ENCODE peak calls at places on chromosomes 3 and 15, in five cellular contexts. One of them, this sample, is unnamed.

GRCh38 chr3:165040186-165040585 is 38.1 kb downstream of the SI start:
- DNase-seq in GM23338: no peak
- DNase-seq in brain microvascular endothelial cell: no peak
- DNase-seq in bronchial epithelial cell: no peak
- DNase-seq in left lung: no peak
- DNase-seq in this sample: no peak

GRCh38 chr3:65342084-65342683 is 654.4 kb upstream of the ADAMTS9 start:
- DNase-seq in GM23338: peak; percentile 91
- DNase-seq in brain microvascular endothelial cell: peak; percentile 31
- DNase-seq in bronchial epithelial cell: peak; percentile 35
- DNase-seq in left lung: peak; percentile 69
- DNase-seq in this sample: no peak

GRCh38 chr3:150759319-150759718 is 3.6 kb downstream of the SIAH2 start:
- DNase-seq in GM23338: no peak
- DNase-seq in brain microvascular endothelial cell: no peak
- DNase-seq in bronchial epithelial cell: peak; percentile 91
- DNase-seq in left lung: no peak
- DNase-seq in this sample: no peak

GRCh38 chr3:72847282-72847681 is 963 bp downstream of the SHQ1 start:
- DNase-seq in GM23338: no peak
- DNase-seq in brain microvascular endothelial cell: no peak
- DNase-seq in bronchial epithelial cell: no peak
- DNase-seq in left lung: no peak
- DNase-seq in this sample: no peak

GRCh38 chr3:125231895-125232294 is 19.3 kb upstream of the SLC12A8 start:
- DNase-seq in GM23338: no peak
- DNase-seq in brain microvascular endothelial cell: peak; percentile 17
- DNase-seq in bronchial epithelial cell: peak; percentile 88
- DNase-seq in left lung: no peak
- DNase-seq in this sample: no peak

GRCh38 chr15:54576303-54576935 is 598.2 kb downstream of the UNC13C start:
- DNase-seq in GM23338: no peak
- DNase-seq in brain microvascular endothelial cell: no peak
- DNase-seq in bronchial epithelial cell: no peak
- DNase-seq in left lung: no peak
- DNase-seq in this sample: no peak

GRCh38 chr3:188279696-188280398 is 125.9 kb downstream of the LPP start:
- DNase-seq in GM23338: no peak
- DNase-seq in brain microvascular endothelial cell: peak; percentile 51
- DNase-seq in bronchial epithelial cell: no peak
- DNase-seq in left lung: no peak
- DNase-seq in this sample: no peak

GRCh38 chr3:136008732-136009456 is 43.4 kb downstream of the PPP2R3A start:
- DNase-seq in GM23338: peak; percentile 26
- DNase-seq in brain microvascular endothelial cell: no peak
- DNase-seq in bronchial epithelial cell: no peak
- DNase-seq in left lung: no peak
- DNase-seq in this sample: no peak

GRCh38 chr3:118089563-118089962 is 945.1 kb downstream of the IGSF11 start:
- DNase-seq in GM23338: no peak
- DNase-seq in brain microvascular endothelial cell: no peak
- DNase-seq in bronchial epithelial cell: peak; percentile 90
- DNase-seq in left lung: no peak
- DNase-seq in this sample: no peak

GRCh38 chr3:46359748-46360509 is 6.0 kb downstream of the CCR2 start:
- DNase-seq in GM23338: no peak
- DNase-seq in brain microvascular endothelial cell: no peak
- DNase-seq in bronchial epithelial cell: no peak
- DNase-seq in left lung: no peak
- DNase-seq in this sample: no peak

GRCh38 chr15:90221251-90221900 is 12.4 kb downstream of the CIB1 start:
- DNase-seq in GM23338: peak; percentile 90
- DNase-seq in brain microvascular endothelial cell: peak; percentile 71
- DNase-seq in bronchial epithelial cell: no peak
- DNase-seq in left lung: no peak
- DNase-seq in this sample: no peak

GRCh38 chr15:43974852-43975251 is 148.1 kb downstream of the WDR76 start:
- DNase-seq in GM23338: no peak
- DNase-seq in brain microvascular endothelial cell: no peak
- DNase-seq in bronchial epithelial cell: no peak
- DNase-seq in left lung: no peak
- DNase-seq in this sample: no peak

GRCh38 chr3:128383316-128384235 is 83.1 kb downstream of the DNAJB8 start:
- DNase-seq in GM23338: no peak
- DNase-seq in brain microvascular endothelial cell: no peak
- DNase-seq in bronchial epithelial cell: peak; percentile 69
- DNase-seq in left lung: peak; percentile 91
- DNase-seq in this sample: no peak

GRCh38 chr15:48765007-48765406 is 45.9 kb downstream of the CEP152 start:
- DNase-seq in GM23338: no peak
- DNase-seq in brain microvascular endothelial cell: no peak
- DNase-seq in bronchial epithelial cell: no peak
- DNase-seq in left lung: no peak
- DNase-seq in this sample: no peak
- H3K36me3 ChIP-seq in GM23338: peaks cover 4% of the 10 kb centered on the region
- H3K36me3 ChIP-seq in brain microvascular endothelial cell: no peaks in the 10 kb centered on the region
- H3K36me3 ChIP-seq in bronchial epithelial cell: no peaks in the 10 kb centered on the region
- H3K36me3 ChIP-seq in left lung: no peaks in the 10 kb centered on the region
- H3K36me3 ChIP-seq in this sample: peaks cover 17% of the 10 kb centered on the region

GRCh38 chr15:60116456-60117089 is 112.5 kb downstream of the FOXB1 start:
- DNase-seq in GM23338: no peak
- DNase-seq in brain microvascular endothelial cell: no peak
- DNase-seq in bronchial epithelial cell: no peak
- DNase-seq in left lung: no peak
- DNase-seq in this sample: no peak
- H3K4me3 ChIP-seq in GM23338: peak overlapping the region; percentile 7
- H3K4me3 ChIP-seq in brain microvascular endothelial cell: no peak overlapping the region
- H3K4me3 ChIP-seq in bronchial epithelial cell: no peak overlapping the region
- H3K4me3 ChIP-seq in left lung: no peak overlapping the region
- H3K4me3 ChIP-seq in this sample: no peak overlapping the region

GRCh38 chr3:132347811-132348210 is 30.6 kb downstream of the ACP3 start:
- DNase-seq in GM23338: no peak
- DNase-seq in brain microvascular endothelial cell: no peak
- DNase-seq in bronchial epithelial cell: no peak
- DNase-seq in left lung: no peak
- DNase-seq in this sample: no peak
- TF ChIP-seq CTCF in GM23338: no peak
- TF ChIP-seq CTCF in brain microvascular endothelial cell: no peak
- TF ChIP-seq CTCF in bronchial epithelial cell: no peak
- TF ChIP-seq CTCF in left lung: no peak
- TF ChIP-seq CTCF in this sample: no peak

DNA sequence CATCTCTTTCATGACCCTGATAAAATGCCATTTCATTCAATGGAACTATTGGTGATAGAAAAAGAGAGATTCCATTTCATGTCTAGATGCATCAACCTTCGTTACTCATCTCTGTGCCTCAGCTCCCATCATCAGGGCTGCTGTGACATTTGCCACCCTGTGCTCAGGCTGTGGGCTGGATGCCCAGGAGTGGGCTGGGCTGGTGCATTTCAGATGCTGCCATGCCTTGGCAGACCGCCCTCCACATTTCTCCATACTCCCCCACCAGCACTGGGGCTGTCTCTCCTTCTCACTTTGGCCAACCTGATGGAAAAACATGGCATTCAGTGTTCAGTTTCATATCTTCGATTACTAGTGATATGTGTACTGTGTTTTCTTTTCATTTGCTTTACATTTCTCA is 59.1 kb downstream of the DNASE1L3 start:
- DNase-seq in GM23338: no peak
- DNase-seq in brain microvascular endothelial cell: no peak
- DNase-seq in bronchial epithelial cell: no peak
- DNase-seq in left lung: no peak
- DNase-seq in this sample: no peak
- H3K36me3 ChIP-seq in GM23338: peaks cover 59% of the 10 kb centered on the region
- H3K36me3 ChIP-seq in brain microvascular endothelial cell: peaks cover 99% of the 10 kb centered on the region
- H3K36me3 ChIP-seq in bronchial epithelial cell: peaks cover 68% of the 10 kb centered on the region
- H3K36me3 ChIP-seq in left lung: no peaks in the 10 kb centered on the region
- H3K36me3 ChIP-seq in this sample: peaks cover 88% of the 10 kb centered on the region